ENCODE peak calls at places on chromosomes 7 and 10, in ten cellular contexts. S is neural progenitor cell; A is spleen; P is cardiac muscle cell; U is SK-N-SH; Q is heart right ventricle; L is stomach; G is A549; W is CD8-positive, alpha-beta T cell; O is Caco-2. X is an unnamed sample.

GRCh38 chr7:80136276-80137045 is 1.8 kb downstream of the GNAI1 start:
- DNase-seq in P (peak; percentile 29), L (no peak), A (no peak), W (no peak), S (peak; percentile 13), G (no peak), U (no peak), Q (no peak), O (no peak), X (no peak)

GRCh38 chr10:1966698-1967097 is 229.4 kb upstream of the ADARB2 start:
- DNase-seq in G (no peak), Q (no peak), O (no peak), U (no peak), P (no peak), S (no peak), W (no peak), L (no peak), A (no peak), X (no peak)

GRCh38 chr7:66206116-66206908 is 1.2 kb downstream of the TPST1 start:
- DNase-seq in A (peak; percentile 19), O (no peak), S (no peak), P (peak; percentile 15), W (no peak), U (no peak), G (no peak), L (no peak), Q (no peak), X (no peak)

GRCh38 chr10:30536578-30536977 is 93.0 kb downstream of the LYZL2 start:
- DNase-seq in A (no peak), S (no peak), Q (no peak), O (peak; percentile 71), U (no peak), L (no peak), G (no peak), W (no peak), P (no peak), X (no peak)

GRCh38 chr7:82029236-82029635 is 259.4 kb upstream of the HGF start:
- DNase-seq in G (no peak), P (no peak), S (no peak), O (no peak), Q (no peak), L (no peak), W (no peak), U (no peak), A (no peak), X (no peak)

GRCh38 chr10:77149001-77149400 is 488.6 kb downstream of the KCNMA1 start:
- DNase-seq in A (no peak), Q (no peak), P (no peak), G (no peak), S (no peak), W (no peak), O (no peak), U (no peak), L (no peak), X (no peak)

GRCh38 chr7:126083014-126083413 is 1153.4 kb upstream of the POT1 start:
- DNase-seq in W (no peak), P (no peak), O (no peak), A (no peak), Q (no peak), G (no peak), U (no peak), L (no peak), S (no peak), X (no peak)

GRCh38 chr7:2164156-2164555 is 68.6 kb downstream of the MAD1L1 start:
- DNase-seq in P (no peak), Q (no peak), U (peak; percentile 40), S (no peak), W (no peak), O (no peak), L (no peak), A (no peak), G (no peak), X (no peak)

GRCh38 chr10:6379015-6379776 is 176.5 kb downstream of the PFKFB3 start:
- DNase-seq in L (no peak), S (no peak), A (no peak), U (no peak), Q (no peak), W (no peak), O (no peak), G (no peak), P (peak; percentile 10), X (no peak)

GRCh38 chr7:105723582-105723981 is 142.3 kb upstream of the EFCAB10 start:
- DNase-seq in L (no peak), O (no peak), G (no peak), A (no peak), Q (no peak), S (peak; percentile 47), W (no peak), U (no peak), P (no peak), X (no peak)

GRCh38 chr7:63925626-63926460 is 72.8 kb upstream of the ZNF722 start:
- DNase-seq in P (peak; percentile 18), W (peak; percentile 88), U (peak; percentile 96), A (peak; percentile 96), O (no peak), Q (peak; percentile 88), G (no peak), L (peak; percentile 64), S (no peak), X (peak; percentile 83)

GRCh38 chr7:125695631-125696030 is 766.0 kb upstream of the POT1 start:
- DNase-seq in S (no peak), W (no peak), O (no peak), U (peak; percentile 45), A (no peak), G (no peak), Q (no peak), P (no peak), L (no peak), X (no peak)

GRCh38 chr10:120575411-120575810 is 118.4 kb downstream of the PLPP4 start:
- DNase-seq in G (no peak), U (no peak), Q (no peak), A (no peak), L (no peak), W (no peak), P (no peak), S (no peak), O (no peak), X (no peak)

GRCh38 chr10:74000892-74001669 is 3.2 kb downstream of the VCL start:
- DNase-seq in O (no peak), S (no peak), U (no peak), P (no peak), W (no peak), L (no peak), Q (no peak), G (no peak), A (no peak), X (no peak)

GRCh38 chr7:144011458-144012230 is 11.5 kb downstream of the OR6B1 start:
- DNase-seq in O (no peak), L (no peak), S (no peak), G (peak; percentile 2), P (no peak), A (no peak), W (no peak), Q (no peak), U (peak; percentile 30), X (no peak)

GRCh38 chr10:65313406-65313805 is 1612.4 kb upstream of the LRRTM3 start:
- DNase-seq in W (no peak), P (peak; percentile 65), U (no peak), O (no peak), L (no peak), G (no peak), A (no peak), S (no peak), Q (no peak), X (no peak)

GRCh38 chr10:131646551-131647525 is 254.0 kb upstream of the PPP2R2D start:
- DNase-seq in L (peak; percentile 69), P (no peak), S (peak; percentile 34), A (no peak), W (no peak), O (no peak), Q (no peak), G (no peak), U (no peak), X (no peak)

GRCh38 chr7:916291-916941 is 38.1 kb downstream of the ADAP1 start:
- DNase-seq in L (no peak), S (no peak), Q (peak; percentile 28), U (peak; percentile 90), G (no peak), O (no peak), A (peak; percentile 64), P (no peak), W (no peak), X (no peak)

GRCh38 chr7:48139461-48139860 is 31.8 kb upstream of the ABCA13 start:
- DNase-seq in L (no peak), P (peak; percentile 33), Q (no peak), G (peak; percentile 16), A (no peak), W (no peak), U (no peak), S (peak; percentile 33), O (no peak), X (no peak)
- H3K9me3 ChIP-seq in L (peaks cover 4% of the 10 kb centered on the region), P (no peaks in the 10 kb centered on the region), Q (no peaks in the 10 kb centered on the region), G (peaks cover 4% of the 10 kb centered on the region), A (peaks cover 15% of the 10 kb centered on the region), W (no peaks in the 10 kb centered on the region), U (no peaks in the 10 kb centered on the region), S (peaks cover 4% of the 10 kb centered on the region), O (peaks cover 31% of the 10 kb centered on the region), X (no peaks in the 10 kb centered on the region)

GRCh38 chr7:123650595-123650994 is 5.1 kb upstream of the LMOD2 start:
- DNase-seq in A (no peak), W (no peak), O (no peak), P (no peak), Q (no peak), U (peak; percentile 39), S (no peak), G (no peak), L (no peak), X (no peak)
- H3K4me1 ChIP-seq in A (no peaks in the 10 kb centered on the region), W (no peaks in the 10 kb centered on the region), O (peaks cover 5% of the 10 kb centered on the region), P (peaks cover 6% of the 10 kb centered on the region), Q (no peaks in the 10 kb centered on the region), U (no peaks in the 10 kb centered on the region), S (peaks cover 5% of the 10 kb centered on the region), G (no peaks in the 10 kb centered on the region), L (no peaks in the 10 kb centered on the region), X (peaks cover 54% of the 10 kb centered on the region)

DNA sequence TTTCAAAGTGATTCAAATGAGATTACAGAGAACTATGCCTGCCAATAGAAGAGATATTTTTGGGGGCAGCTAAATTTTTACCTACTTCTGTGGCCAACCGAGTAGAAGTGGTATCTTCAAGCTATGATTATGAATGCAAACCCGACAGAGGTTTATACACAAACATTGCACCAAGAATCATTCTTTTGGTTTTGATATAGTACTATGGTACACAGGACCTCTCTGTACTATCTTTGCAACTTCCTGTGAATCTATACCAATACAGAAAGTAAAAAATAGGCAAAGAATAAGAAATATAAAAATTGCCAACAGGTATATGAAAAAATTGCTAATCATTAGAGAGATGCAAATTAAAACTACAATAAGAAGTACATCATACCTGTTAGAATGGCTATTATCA is 103.2 kb upstream of the VIPR2 start:
- DNase-seq in Q (no peak), U (no peak), L (no peak), S (no peak), A (no peak), G (no peak), O (no peak), P (no peak), W (no peak), X (no peak)
- H3K9me3 ChIP-seq in Q (no peaks in the 10 kb centered on the region), U (peaks cover 12% of the 10 kb centered on the region), L (no peaks in the 10 kb centered on the region), S (no peaks in the 10 kb centered on the region), A (no peaks in the 10 kb centered on the region), G (no peaks in the 10 kb centered on the region), O (peaks cover 4% of the 10 kb centered on the region), P (no peaks in the 10 kb centered on the region), W (no peaks in the 10 kb centered on the region), X (no peaks in the 10 kb centered on the region)

DNA sequence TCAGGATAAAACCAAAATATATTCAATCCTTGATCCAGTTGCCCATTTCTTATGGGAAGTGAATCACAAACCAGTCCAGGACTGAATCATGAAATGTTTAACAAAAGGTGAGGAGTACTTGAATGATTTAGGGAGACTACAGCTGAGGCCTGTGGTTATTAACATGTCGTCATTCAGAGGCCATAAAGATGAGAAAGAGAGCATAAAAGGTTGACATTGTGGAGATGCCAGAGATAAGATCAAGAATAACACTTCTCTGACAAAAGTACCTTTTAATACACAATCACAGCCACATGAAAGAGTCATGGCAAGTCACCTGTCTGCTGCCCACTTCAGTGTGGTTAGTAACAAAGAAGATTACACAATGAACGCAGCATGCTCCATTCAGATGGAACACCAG is 1195.7 kb upstream of the SORCS1 start:
- DNase-seq in S (no peak), L (no peak), P (no peak), W (no peak), G (no peak), O (no peak), U (no peak), Q (no peak), A (no peak), X (no peak)
- H3K4me1 ChIP-seq in S (no peaks in the 10 kb centered on the region), L (no peaks in the 10 kb centered on the region), P (no peaks in the 10 kb centered on the region), W (no peaks in the 10 kb centered on the region), G (no peaks in the 10 kb centered on the region), O (peaks cover 9% of the 10 kb centered on the region), U (no peaks in the 10 kb centered on the region), Q (no peaks in the 10 kb centered on the region), A (no peaks in the 10 kb centered on the region), X (no peaks in the 10 kb centered on the region)

X was measured in gastrocnemius medialis.